ENCODE peak calls at places on chromosomes 12 and 14, in five cellular contexts. C is H9, I is mesenchymal stem cell, K is neuronal stem cell, O is H1. P is an unnamed sample.

GRCh38 chr12:89098390-89099102 is 253.8 kb downstream of the DUSP6 start:
- DNase-seq in C (peak), I (peak), K (no peak), O (peak), P (no peak)

GRCh38 chr14:99273025-99273723 is 1.2 kb upstream of the BCL11B start:
- DNase-seq in C (peak), I (no peak), K (no peak), O (no peak), P (no peak)

GRCh38 chr12:51033048-51033447 is 6.9 kb upstream of the SLC11A2 start:
- DNase-seq in C (no peak), I (no peak), K (no peak), O (no peak), P (no peak)

GRCh38 chr14:59137256-59137655 is 51.2 kb upstream of the DAAM1 start:
- DNase-seq in C (no peak), I (no peak), K (no peak), O (no peak), P (no peak)

GRCh38 chr14:106831322-106831720 is 1304.9 kb downstream of the TMEM121 start:
- DNase-seq in C (no peak), I (no peak), K (no peak), O (no peak), P (no peak)

GRCh38 chr12:89649139-89649538 is 59.5 kb downstream of the ATP2B1 start:
- DNase-seq in C (peak), I (no peak), K (no peak), O (no peak), P (no peak)

GRCh38 chr14:85421166-85421877 is 108.6 kb upstream of the FLRT2 start:
- DNase-seq in C (no peak), I (peak), K (no peak), O (no peak), P (no peak)

GRCh38 chr12:3315201-3315661 is 175.8 kb upstream of the PRMT8 start:
- DNase-seq in C (no peak), I (no peak), K (no peak), O (no peak), P (peak)

GRCh38 chr12:52865090-52865944 is 16.5 kb upstream of the KRT78 start:
- DNase-seq in C (peak), I (peak), K (peak), O (no peak), P (peak)

GRCh38 chr12:124361074-124361965 is 66.4 kb downstream of the RFLNA start:
- DNase-seq in C (no peak), I (no peak), K (no peak), O (no peak), P (no peak)

GRCh38 chr12:6540181-6540877 is 6.0 kb downstream of the GAPDH start:
- DNase-seq in C (peak), I (peak), K (no peak), O (no peak), P (peak)

GRCh38 chr14:61562321-61563161 is 132.8 kb upstream of the HIF1A start:
- DNase-seq in C (no peak), I (peak), K (no peak), O (no peak), P (peak)

GRCh38 chr12:87202189-87202588 is 827.0 kb downstream of the C12orf50 start:
- DNase-seq in C (no peak), I (no peak), K (no peak), O (no peak), P (no peak)

GRCh38 chr14:59484611-59485174 is 376 bp downstream of the JKAMP start:
- DNase-seq in C (no peak), I (no peak), K (no peak), O (no peak), P (peak)

GRCh38 chr12:113043240-113043639 is 13.3 kb upstream of the DTX1 start:
- DNase-seq in C (no peak), I (no peak), K (no peak), O (no peak), P (no peak)

GRCh38 chr12:41023836-41024235 is 164.3 kb upstream of the PDZRN4 start:
- DNase-seq in C (no peak), I (no peak), K (no peak), O (no peak), P (no peak)

GRCh38 chr12:130994821-130995375 is 41.2 kb downstream of the ADGRD1 start:
- DNase-seq in C (no peak), I (no peak), K (no peak), O (no peak), P (no peak)

GRCh38 chr12:62846506-62846905 is 88.4 kb downstream of the PPM1H start:
- DNase-seq in C (no peak), I (peak), K (no peak), O (no peak), P (no peak)

GRCh38 chr12:121536929-121537813 is 43.7 kb downstream of the KDM2B start:
- DNase-seq in C (peak), I (peak), K (peak), O (no peak), P (peak)

GRCh38 chr12:105436636-105437035 is 106.1 kb downstream of the C12orf75 start:
- DNase-seq in C (no peak), I (no peak), K (no peak), O (no peak), P (no peak)

GRCh38 chr14:77025744-77026165 is 2.8 kb downstream of the IRF2BPL start:
- DNase-seq in C (no peak), I (no peak), K (no peak), O (no peak), P (no peak)

GRCh38 chr12:91852646-91853045 is 293.0 kb downstream of the BTG1 start:
- DNase-seq in C (no peak), I (peak), K (no peak), O (no peak), P (no peak)

GRCh38 chr14:59454131-59454530 is 11.0 kb downstream of the GPR135 start:
- DNase-seq in C (no peak), I (peak), K (no peak), O (no peak), P (peak)

GRCh38 chr12:63862187-63863107 is 17.9 kb downstream of the SRGAP1 start:
- DNase-seq in C (no peak), I (no peak), K (no peak), O (no peak), P (peak)

GRCh38 chr14:30553311-30553989 is 5.5 kb upstream of the G2E3 start:
- DNase-seq in C (no peak), I (no peak), K (no peak), O (no peak), P (peak)

GRCh38 chr14:61493239-61493638 is 171.9 kb downstream of the PRKCH start:
- DNase-seq in C (no peak), I (peak), K (no peak), O (no peak), P (peak)

GRCh38 chr14:102622262-102622885 is 29.9 kb downstream of the RCOR1 start:
- DNase-seq in C (no peak), I (no peak), K (no peak), O (no peak), P (no peak)

GRCh38 chr12:110289021-110289710 is 8.1 kb downstream of the ATP2A2 start:
- DNase-seq in C (no peak), I (no peak), K (no peak), O (no peak), P (no peak)

GRCh38 chr14:24990773-24991172 is 59.2 kb downstream of the STXBP6 start:
- DNase-seq in C (no peak), I (no peak), K (no peak), O (no peak), P (no peak)
- H2AFZ ChIP-seq in C (no peak), I (no peak), K (no peak), O (no peak), P (no peak)

GRCh38 chr14:71713061-71713850 is 219.0 kb upstream of the RGS6 start:
- DNase-seq in C (no peak), I (no peak), K (no peak), O (no peak), P (peak)
- H3K23ac ChIP-seq in C (no peak), I (no peak), K (no peak), O (no peak), P (no peak)

DNA sequence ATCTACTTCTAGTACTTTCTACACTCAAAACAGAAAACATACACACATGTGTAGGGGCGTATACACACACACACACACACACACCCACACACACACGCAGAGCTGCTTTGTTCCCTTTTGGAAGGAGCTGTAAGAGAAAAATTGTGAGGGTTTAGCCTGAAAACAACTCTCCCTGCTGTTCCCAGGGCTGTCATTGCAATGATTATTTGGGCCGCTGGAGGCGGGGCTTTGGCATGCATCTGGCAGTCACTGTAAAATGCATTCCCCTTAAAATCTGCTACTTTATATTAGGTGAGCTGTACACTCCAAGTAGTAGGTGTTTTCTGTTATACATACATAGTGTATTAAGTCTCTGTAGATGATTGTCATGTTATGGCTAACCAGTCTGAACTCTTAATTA is 29.1 kb upstream of the SLC38A2 start:
- DNase-seq in C (no peak), I (peak), K (no peak), O (no peak), P (no peak)
- H2BK12ac ChIP-seq in C (no peak), I (peak), K (no peak), O (no peak), P (no peak)

DNA sequence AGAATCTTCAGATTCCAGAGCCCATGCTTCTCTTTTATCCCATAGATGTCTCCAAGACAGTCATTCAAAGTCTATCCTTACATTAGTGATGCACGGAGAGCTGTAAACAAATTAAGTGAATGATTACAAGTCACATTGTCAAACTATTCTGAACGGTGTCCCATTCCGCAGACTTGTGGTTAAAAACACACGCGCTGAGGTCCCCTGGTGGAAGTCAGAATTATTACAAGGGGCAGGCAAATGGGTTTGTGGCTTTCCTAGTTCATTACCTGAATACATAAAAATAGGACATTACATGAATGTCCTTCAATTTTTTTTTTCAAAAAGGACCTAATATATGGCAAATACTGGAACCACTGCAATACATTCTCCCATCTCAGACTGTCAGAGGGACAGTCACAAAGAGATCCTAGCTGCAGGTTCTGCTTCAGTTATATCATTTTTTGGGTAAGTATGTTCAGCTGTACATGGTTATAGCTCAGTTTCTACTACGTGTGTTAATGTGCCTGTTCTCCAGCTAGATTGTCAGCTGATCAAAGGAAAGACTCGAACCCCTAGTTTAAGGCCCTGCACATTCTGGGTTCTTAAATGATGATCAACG is 53.1 kb upstream of the STON2 start:
- DNase-seq in C (peak), I (peak), K (peak), O (no peak), P (peak)
- H2AFZ ChIP-seq in C (no peak), I (no peak), K (peak), O (peak), P (no peak)

DNA sequence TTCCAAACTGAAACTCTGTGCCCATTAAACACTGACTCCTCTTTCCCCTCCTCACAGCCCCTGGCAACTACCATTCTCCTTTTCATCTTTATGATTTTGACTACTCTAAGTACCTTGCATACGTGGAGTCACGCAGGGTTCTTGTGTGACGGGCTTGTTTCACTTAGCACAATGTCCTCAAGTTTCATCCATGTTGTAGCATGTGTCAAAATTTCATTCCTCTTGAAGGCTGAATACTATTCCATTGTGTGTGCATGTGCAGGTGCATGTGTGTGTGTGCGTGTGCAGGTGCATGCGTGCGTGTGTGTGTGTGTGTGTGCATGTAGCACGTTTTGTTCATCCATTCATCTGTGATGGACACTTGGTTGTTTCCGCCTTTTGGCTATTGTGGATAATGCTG is 106.1 kb downstream of the ZFP36L1 start:
- DNase-seq in C (no peak), I (no peak), K (no peak), O (no peak), P (no peak)
- H3K23ac ChIP-seq in C (no peak), I (no peak), K (no peak), O (no peak), P (no peak)